ENCODE peak calls at places on chromosomes 2 and 18, in six cellular contexts. One of them, this sample, is unnamed.

GRCh38 chr2:42810971-42811865 is 18.8 kb upstream of the HAAO start:
- DNase-seq in RPMI7951: peak
- DNase-seq in frontal cortex: peak
- DNase-seq in ovary: peak
- DNase-seq in MV-4-11: no peak
- DNase-seq in HEK293T: peak
- DNase-seq in this sample: no peak

GRCh38 chr2:158179660-158180059 is 78.0 kb downstream of the UPP2 start:
- DNase-seq in MV-4-11: peak
- DNase-seq in ovary: no peak
- DNase-seq in HEK293T: no peak
- DNase-seq in frontal cortex: no peak
- DNase-seq in RPMI7951: peak
- DNase-seq in this sample: peak

GRCh38 chr2:214808961-214809750 is at the start of gene BARD1:
- DNase-seq in frontal cortex: peak
- DNase-seq in HEK293T: peak
- DNase-seq in MV-4-11: peak
- DNase-seq in ovary: peak
- DNase-seq in RPMI7951: peak
- DNase-seq in this sample: peak

GRCh38 chr18:69400976-69401474 is 337 bp downstream of the DOK6 start:
- DNase-seq in MV-4-11: no peak
- DNase-seq in frontal cortex: no peak
- DNase-seq in HEK293T: peak
- DNase-seq in RPMI7951: peak
- DNase-seq in ovary: no peak
- DNase-seq in this sample: no peak

GRCh38 chr2:167783266-167784070 is 463.9 kb downstream of the STK39 start:
- DNase-seq in ovary: no peak
- DNase-seq in RPMI7951: peak
- DNase-seq in frontal cortex: peak
- DNase-seq in MV-4-11: no peak
- DNase-seq in HEK293T: no peak
- DNase-seq in this sample: no peak

GRCh38 chr2:121195036-121195435 is 90.0 kb downstream of the TFCP2L1 start:
- DNase-seq in MV-4-11: no peak
- DNase-seq in RPMI7951: no peak
- DNase-seq in ovary: no peak
- DNase-seq in HEK293T: no peak
- DNase-seq in frontal cortex: no peak
- DNase-seq in this sample: no peak

GRCh38 chr2:5981241-5982055 is 289.3 kb downstream of the SOX11 start:
- DNase-seq in HEK293T: no peak
- DNase-seq in ovary: no peak
- DNase-seq in frontal cortex: peak
- DNase-seq in MV-4-11: no peak
- DNase-seq in RPMI7951: no peak
- DNase-seq in this sample: no peak

GRCh38 chr2:161077367-161078210 is 82.6 kb upstream of the TANK start:
- DNase-seq in MV-4-11: peak
- DNase-seq in RPMI7951: no peak
- DNase-seq in ovary: no peak
- DNase-seq in frontal cortex: no peak
- DNase-seq in HEK293T: no peak
- DNase-seq in this sample: peak

GRCh38 chr18:23281626-23282436 is 146.5 kb downstream of the CABLES1 start:
- DNase-seq in ovary: no peak
- DNase-seq in HEK293T: no peak
- DNase-seq in frontal cortex: no peak
- DNase-seq in MV-4-11: no peak
- DNase-seq in RPMI7951: peak
- DNase-seq in this sample: no peak

GRCh38 chr18:33316146-33316587 is 124.4 kb downstream of the CCDC178 start:
- DNase-seq in frontal cortex: no peak
- DNase-seq in ovary: no peak
- DNase-seq in RPMI7951: no peak
- DNase-seq in HEK293T: no peak
- DNase-seq in MV-4-11: no peak
- DNase-seq in this sample: no peak

GRCh38 chr18:77106331-77106730 is 26.3 kb downstream of the MBP start:
- DNase-seq in ovary: peak
- DNase-seq in frontal cortex: no peak
- DNase-seq in RPMI7951: no peak
- DNase-seq in HEK293T: no peak
- DNase-seq in MV-4-11: peak
- DNase-seq in this sample: peak

GRCh38 chr2:120064664-120065063 is 51.8 kb downstream of the EPB41L5 start:
- DNase-seq in MV-4-11: no peak
- DNase-seq in HEK293T: no peak
- DNase-seq in frontal cortex: no peak
- DNase-seq in ovary: no peak
- DNase-seq in RPMI7951: no peak
- DNase-seq in this sample: no peak

GRCh38 chr2:127220807-127221527 is 868 bp upstream of the CYP27C1 start:
- DNase-seq in MV-4-11: no peak
- DNase-seq in HEK293T: peak
- DNase-seq in frontal cortex: no peak
- DNase-seq in RPMI7951: peak
- DNase-seq in ovary: no peak
- DNase-seq in this sample: no peak

GRCh38 chr2:152571035-152571766 is 146.1 kb downstream of the PRPF40A start:
- DNase-seq in frontal cortex: no peak
- DNase-seq in ovary: no peak
- DNase-seq in MV-4-11: no peak
- DNase-seq in RPMI7951: no peak
- DNase-seq in HEK293T: no peak
- DNase-seq in this sample: no peak

GRCh38 chr2:100767810-100768806 is 51.8 kb upstream of the NPAS2 start:
- DNase-seq in ovary: no peak
- DNase-seq in frontal cortex: no peak
- DNase-seq in MV-4-11: no peak
- DNase-seq in RPMI7951: peak
- DNase-seq in HEK293T: no peak
- DNase-seq in this sample: no peak

GRCh38 chr2:200378652-200379290 is 72.3 kb downstream of the SPATS2L start:
- DNase-seq in MV-4-11: no peak
- DNase-seq in RPMI7951: peak
- DNase-seq in frontal cortex: no peak
- DNase-seq in ovary: no peak
- DNase-seq in HEK293T: no peak
- DNase-seq in this sample: no peak

GRCh38 chr18:42578781-42579180 is 536.7 kb downstream of the RIT2 start:
- DNase-seq in HEK293T: no peak
- DNase-seq in MV-4-11: no peak
- DNase-seq in ovary: no peak
- DNase-seq in RPMI7951: no peak
- DNase-seq in frontal cortex: no peak
- DNase-seq in this sample: peak

GRCh38 chr2:96150791-96151594 is 5.8 kb upstream of the DUSP2 start:
- DNase-seq in RPMI7951: no peak
- DNase-seq in frontal cortex: no peak
- DNase-seq in ovary: no peak
- DNase-seq in HEK293T: no peak
- DNase-seq in MV-4-11: no peak
- DNase-seq in this sample: no peak

GRCh38 chr2:172311921-172312345 is 115.5 kb upstream of the ITGA6 start:
- DNase-seq in MV-4-11: no peak
- DNase-seq in HEK293T: no peak
- DNase-seq in frontal cortex: no peak
- DNase-seq in RPMI7951: no peak
- DNase-seq in ovary: no peak
- DNase-seq in this sample: no peak

GRCh38 chr2:65316072-65316471 is 88.4 kb downstream of the ACTR2 start:
- DNase-seq in frontal cortex: no peak
- DNase-seq in HEK293T: no peak
- DNase-seq in ovary: peak
- DNase-seq in RPMI7951: no peak
- DNase-seq in MV-4-11: no peak
- DNase-seq in this sample: no peak

GRCh38 chr2:71510196-71510807 is 56.9 kb downstream of the DYSF start:
- DNase-seq in frontal cortex: peak
- DNase-seq in RPMI7951: peak
- DNase-seq in MV-4-11: peak
- DNase-seq in HEK293T: peak
- DNase-seq in ovary: peak
- DNase-seq in this sample: peak

GRCh38 chr2:181763423-181763822 is 83.1 kb upstream of the NEUROD1 start:
- DNase-seq in RPMI7951: no peak
- DNase-seq in frontal cortex: no peak
- DNase-seq in HEK293T: no peak
- DNase-seq in MV-4-11: no peak
- DNase-seq in ovary: no peak
- DNase-seq in this sample: no peak

GRCh38 chr2:174694196-174694878 is 69.9 kb downstream of the CHRNA1 start:
- DNase-seq in ovary: no peak
- DNase-seq in MV-4-11: no peak
- DNase-seq in frontal cortex: no peak
- DNase-seq in RPMI7951: peak
- DNase-seq in HEK293T: no peak
- DNase-seq in this sample: no peak

GRCh38 chr2:40403233-40403841 is 48.6 kb downstream of the SLC8A1 start:
- DNase-seq in frontal cortex: no peak
- DNase-seq in HEK293T: no peak
- DNase-seq in ovary: no peak
- DNase-seq in RPMI7951: peak
- DNase-seq in MV-4-11: no peak
- DNase-seq in this sample: no peak

GRCh38 chr18:12990662-12990976 is 543 bp upstream of the CEP192 start:
- DNase-seq in frontal cortex: no peak
- DNase-seq in MV-4-11: peak
- DNase-seq in ovary: no peak
- DNase-seq in RPMI7951: no peak
- DNase-seq in HEK293T: peak
- DNase-seq in this sample: no peak

GRCh38 chr2:234386971-234387370 is 109.9 kb downstream of the ARL4C start:
- DNase-seq in RPMI7951: no peak
- DNase-seq in ovary: no peak
- DNase-seq in HEK293T: no peak
- DNase-seq in MV-4-11: no peak
- DNase-seq in frontal cortex: no peak
- DNase-seq in this sample: no peak

GRCh38 chr2:225310745-225311144 is 88.8 kb upstream of the NYAP2 start:
- DNase-seq in RPMI7951: no peak
- DNase-seq in HEK293T: no peak
- DNase-seq in MV-4-11: no peak
- DNase-seq in ovary: no peak
- DNase-seq in frontal cortex: no peak
- DNase-seq in this sample: no peak

GRCh38 chr18:55102508-55102907 is 143.2 kb upstream of the CCDC68 start:
- DNase-seq in frontal cortex: no peak
- DNase-seq in MV-4-11: no peak
- DNase-seq in HEK293T: no peak
- DNase-seq in ovary: no peak
- DNase-seq in RPMI7951: no peak
- DNase-seq in this sample: no peak

GRCh38 chr18:23213200-23213599 is 77.9 kb downstream of the CABLES1 start:
- DNase-seq in ovary: no peak
- DNase-seq in HEK293T: no peak
- DNase-seq in frontal cortex: no peak
- DNase-seq in MV-4-11: peak
- DNase-seq in RPMI7951: no peak
- DNase-seq in this sample: peak

GRCh38 chr2:149058936-149059335 is 20.4 kb downstream of the LYPD6B start:
- DNase-seq in frontal cortex: no peak
- DNase-seq in RPMI7951: peak
- DNase-seq in ovary: no peak
- DNase-seq in MV-4-11: no peak
- DNase-seq in HEK293T: no peak
- DNase-seq in this sample: no peak

This sample was measured in OCI-M1.